ENCODE peak calls at places on chromosomes 7 and 10, in five cellular contexts. T, Q, G, H and N are unnamed samples. For H3K4me1, the result is how much of the 10 kb centered on the place peaks cover.

GRCh38 chr7:137943132-137943551 is 58.7 kb downstream of the CREB3L2 start:
- DNase-seq in T (peak), Q (peak), G (no peak), H (no peak), N (no peak)

GRCh38 chr10:52217531-52217930 is 96.5 kb upstream of the DKK1 start:
- DNase-seq in T (no peak), Q (no peak), G (no peak), H (no peak), N (no peak)

GRCh38 chr7:134991469-134992339 is 5.4 kb downstream of the AGBL3 start:
- DNase-seq in T (no peak), Q (peak), G (no peak), H (no peak), N (no peak)

GRCh38 chr7:108503112-108504026 is 22.6 kb downstream of the PNPLA8 start:
- DNase-seq in T (peak), Q (peak), G (no peak), H (peak), N (no peak)

GRCh38 chr10:94006591-94007550 is 13.1 kb downstream of the PLCE1 start:
- DNase-seq in T (peak), Q (peak), G (no peak), H (no peak), N (peak)

GRCh38 chr7:130095812-130096211 is 25.5 kb downstream of the KLHDC10 start:
- DNase-seq in T (peak), Q (no peak), G (no peak), H (no peak), N (no peak)

GRCh38 chr10:21604651-21605050 is 70.6 kb downstream of the MLLT10 start:
- DNase-seq in T (no peak), Q (no peak), G (no peak), H (no peak), N (no peak)

GRCh38 chr10:42979730-42980467 is 97.0 kb upstream of the RET start:
- DNase-seq in T (no peak), Q (no peak), G (no peak), H (no peak), N (no peak)

GRCh38 chr10:63382066-63382465 is 83.7 kb downstream of the JMJD1C start:
- DNase-seq in T (no peak), Q (no peak), G (no peak), H (no peak), N (no peak)

GRCh38 chr7:134888141-134888740 is 98.1 kb upstream of the AGBL3 start:
- DNase-seq in T (peak), Q (peak), G (no peak), H (no peak), N (no peak)

GRCh38 chr7:156994417-156994816 is 16.0 kb downstream of the MNX1 start:
- DNase-seq in T (no peak), Q (no peak), G (no peak), H (no peak), N (no peak)

GRCh38 chr7:65342723-65343629 is 30.7 kb upstream of the ZNF92 start:
- DNase-seq in T (no peak), Q (peak), G (no peak), H (no peak), N (no peak)

GRCh38 chr7:23893172-23893941 is 183.3 kb downstream of the STK31 start:
- DNase-seq in T (peak), Q (peak), G (peak), H (no peak), N (peak)

GRCh38 chr7:44881610-44882009 is 3.7 kb downstream of the PURB start:
- DNase-seq in T (peak), Q (no peak), G (no peak), H (no peak), N (peak)

GRCh38 chr10:77301305-77301730 is 336.3 kb downstream of the KCNMA1 start:
- DNase-seq in T (peak), Q (no peak), G (no peak), H (no peak), N (peak)

GRCh38 chr10:122435212-122435827 is 19.1 kb upstream of the ARMS2 start:
- DNase-seq in T (peak), Q (peak), G (peak), H (peak), N (peak)

GRCh38 chr10:25631471-25631870 is 302.6 kb upstream of the MYO3A start:
- DNase-seq in T (no peak), Q (no peak), G (no peak), H (no peak), N (no peak)

GRCh38 chr7:154559454-154559853 is 443.5 kb downstream of the PAXIP1 start:
- DNase-seq in T (no peak), Q (no peak), G (no peak), H (no peak), N (no peak)

GRCh38 chr10:113360870-113361269 is 192.0 kb upstream of the HABP2 start:
- DNase-seq in T (no peak), Q (no peak), G (no peak), H (no peak), N (no peak)

GRCh38 chr7:5646846-5647245 is 134.6 kb downstream of the RNF216 start:
- DNase-seq in T (peak), Q (no peak), G (no peak), H (no peak), N (no peak)

GRCh38 chr7:115822801-115823200 is 207.8 kb downstream of the TFEC start:
- DNase-seq in T (peak), Q (no peak), G (no peak), H (no peak), N (no peak)

GRCh38 chr7:100889761-100890639 is 485 bp upstream of the UFSP1 start:
- DNase-seq in T (peak), Q (peak), G (peak), H (peak), N (peak)

DNA sequence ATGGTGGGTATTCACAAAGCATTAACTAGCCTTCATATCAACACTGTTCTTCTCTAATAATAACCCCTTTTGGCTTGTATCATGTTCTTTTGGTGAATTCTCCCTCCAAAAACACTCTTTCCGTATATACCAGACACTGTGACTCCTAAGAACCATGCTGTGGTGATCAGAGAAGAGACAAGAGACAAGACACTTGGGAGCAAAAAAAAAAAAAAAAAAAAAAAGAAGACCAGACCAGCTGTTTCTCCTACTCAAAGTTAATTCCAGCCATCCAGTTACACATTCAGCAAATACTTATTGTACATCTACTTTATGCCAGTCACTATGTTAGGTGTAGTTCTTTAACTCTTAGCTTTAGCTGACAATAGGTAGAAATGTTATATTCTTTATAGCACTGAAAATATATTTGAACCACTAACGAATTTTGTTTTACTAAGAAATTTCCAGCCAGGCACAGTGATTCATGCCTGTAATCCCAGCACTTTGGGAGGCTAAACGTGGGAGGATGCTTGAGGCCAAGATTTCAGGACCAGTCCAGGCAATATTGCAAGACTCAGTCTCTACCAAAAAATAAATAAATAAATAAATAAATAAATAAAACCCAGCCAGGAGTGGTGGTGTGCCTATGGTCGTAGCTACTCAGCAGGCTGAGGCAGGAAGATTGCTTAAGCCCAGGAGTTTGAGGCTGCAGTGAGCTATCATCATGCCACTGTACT is 40.0 kb downstream of the PIP4K2A start:
- DNase-seq in T (peak), Q (no peak), G (no peak), H (no peak), N (no peak)
- H3K4me1 ChIP-seq in T (under half), Q (under half), G (under half), H (under half), N (under half)

GRCh38 chr10:110137142-110137545 is 70.3 kb upstream of the MXI1 start:
- DNase-seq in T (peak), Q (peak), G (peak), H (peak), N (peak)
- TF ChIP-seq EZH2phosphoT487 in T (no peak), Q (no peak), G (no peak), H (no peak), N (no peak)

GRCh38 chr7:124930173-124930623 is 573 bp upstream of the POT1 start:
- DNase-seq in T (no peak), Q (no peak), G (no peak), H (no peak), N (no peak)
- H2AFZ ChIP-seq in T (peak), Q (peak), G (no peak), H (peak), N (peak)

GRCh38 chr10:79158004-79158340 is 89.2 kb downstream of the ZMIZ1 start:
- DNase-seq in T (no peak), Q (no peak), G (no peak), H (no peak), N (no peak)

GRCh38 chr10:79155301-79156081 is 86.7 kb downstream of the ZMIZ1 start:
- DNase-seq in T (peak), Q (no peak), G (no peak), H (peak), N (peak)

GRCh38 chr10:79159141-79159619 is 90.4 kb downstream of the ZMIZ1 start:
- DNase-seq in T (peak), Q (no peak), G (no peak), H (no peak), N (peak)

GRCh38 chr10:79158402-79159097 is 89.8 kb downstream of the ZMIZ1 start:
- DNase-seq in T (peak), Q (no peak), G (no peak), H (no peak), N (peak)

GRCh38 chr10:79156334-79157274 is 87.8 kb downstream of the ZMIZ1 start:
- DNase-seq in T (no peak), Q (no peak), G (no peak), H (no peak), N (no peak)
- H3K4me1 ChIP-seq in T (half or more), Q (half or more), G (half or more), H (under half), N (half or more)